ENCODE peak calls at places on chromosomes 11 and 22, in four cellular contexts. F is activated CD8-positive, alpha-beta memory T cell treated with anti-CD3 and anti-CD28 coated beads, Interleukin-2, amount 10 ng/mL, durations not matched to agents 7 days and 5 days; O is GDM1; S is astrocyte of the hippocampus. W is an unnamed sample.

GRCh38 chr22:49259870-49260615 is 567.6 kb downstream of the BRD1 start:
- DNase-seq in F (no peak), O (no peak), S (no peak), W (no peak)

GRCh38 chr22:23685205-23685784 is 5.5 kb upstream of the RGL4 start:
- DNase-seq in F (no peak), O (no peak), S (no peak), W (no peak)

GRCh38 chr22:39362271-39362670 is 12.5 kb downstream of the SYNGR1 start:
- DNase-seq in F (no peak), O (no peak), S (no peak), W (no peak)

GRCh38 chr11:27839226-27839913 is 139.1 kb upstream of the BDNF start:
- DNase-seq in F (no peak), O (no peak), S (peak; percentile 15), W (no peak)

GRCh38 chr11:13316528-13316961 is 39.0 kb downstream of the BMAL1 start:
- DNase-seq in F (no peak), O (no peak), S (peak; percentile 86), W (no peak)

GRCh38 chr11:65898656-65899355 is 1.4 kb downstream of the FOSL1 start:
- DNase-seq in F (no peak), O (no peak), S (peak; percentile 32), W (no peak)

GRCh38 chr11:2471804-2472096 is 26.9 kb downstream of the KCNQ1 start:
- DNase-seq in F (no peak), O (no peak), S (no peak), W (no peak)

GRCh38 chr11:36356201-36356600 is 60.1 kb downstream of the PRR5L start:
- DNase-seq in F (no peak), O (peak; percentile 40), S (no peak), W (no peak)

GRCh38 chr11:84899134-84899533 is 728.0 kb downstream of the DLG2 start:
- DNase-seq in F (no peak), O (no peak), S (no peak), W (no peak)

GRCh38 chr11:5043385-5043784 is 2.9 kb upstream of the OR52J3 start:
- DNase-seq in F (no peak), O (no peak), S (peak; percentile 3), W (no peak)

GRCh38 chr11:123062892-123063395 is 1.0 kb upstream of the HSPA8 start:
- DNase-seq in F (no peak), O (no peak), S (no peak), W (peak; percentile 81)

GRCh38 chr11:125062931-125063428 is at the start of gene SLC37A2:
- DNase-seq in F (peak; percentile 81), O (no peak), S (peak; percentile 80), W (peak; percentile 84)

GRCh38 chr22:42743501-42743991 is 22.9 kb upstream of the A4GALT start:
- DNase-seq in F (no peak), O (no peak), S (peak; percentile 30), W (peak; percentile 45)

GRCh38 chr11:17921620-17922473 is 91.0 kb downstream of the SERGEF start:
- DNase-seq in F (no peak), O (no peak), S (no peak), W (peak; percentile 67)

GRCh38 chr22:34800265-34800664 is 265.7 kb upstream of the ISX start:
- DNase-seq in F (no peak), O (no peak), S (peak; percentile 90), W (peak; percentile 85)

GRCh38 chr11:123272565-123272964 is 77.5 kb upstream of the CLMP start:
- DNase-seq in F (no peak), O (no peak), S (no peak), W (no peak)

GRCh38 chr11:91755526-91755925 is 469.1 kb upstream of the FAT3 start:
- DNase-seq in F (no peak), O (no peak), S (no peak), W (no peak)

GRCh38 chr22:37442537-37442936 is 15.3 kb upstream of the ELFN2 start:
- DNase-seq in F (no peak), O (no peak), S (peak; percentile 38), W (no peak)

GRCh38 chr11:9664276-9665171 is 647 bp downstream of the SWAP70 start:
- DNase-seq in F (peak; percentile 54), O (no peak), S (peak; percentile 70), W (peak; percentile 78)

GRCh38 chr11:30585892-30586250 is 282 bp downstream of the MPPED2 start:
- DNase-seq in F (no peak), O (no peak), S (peak; percentile 61), W (peak; percentile 77)

GRCh38 chr11:87300640-87301381 is 263.1 kb downstream of the TMEM135 start:
- DNase-seq in F (no peak), O (no peak), S (no peak), W (peak; percentile 16)

GRCh38 chr11:123616505-123617198 is 37.8 kb downstream of the SCN3B start:
- DNase-seq in F (no peak), O (no peak), S (peak; percentile 82), W (no peak)

GRCh38 chr22:45638834-45639746 is 32.5 kb upstream of the ATXN10 start:
- DNase-seq in F (no peak), O (no peak), S (peak; percentile 23), W (no peak)

GRCh38 chr11:70109006-70109405 is 30.9 kb downstream of the ANO1 start:
- DNase-seq in F (no peak), O (no peak), S (peak; percentile 68), W (peak; percentile 78)